ENCODE peak calls at places on chromosomes 5 and 9, in five cellular contexts. S, V, E, J and O are unnamed samples.

GRCh38 chr9:120532475-120532874 is 47.5 kb downstream of the CDK5RAP2 start:
- DNase-seq in J (no peak), V (no peak), S (no peak), E (peak; percentile 45), O (no peak)

GRCh38 chr9:131278421-131279111 is 2.3 kb upstream of the FAM78A start:
- DNase-seq in S (no peak), E (no peak), V (no peak), J (no peak), O (peak; percentile 44)

GRCh38 chr9:95477885-95478790 is 38.6 kb downstream of the PTCH1 start:
- DNase-seq in V (no peak), S (no peak), E (no peak), J (no peak), O (no peak)

GRCh38 chr5:15904894-15905805 is 274.4 kb downstream of the MARCHF11 start:
- DNase-seq in V (no peak), S (no peak), E (no peak), J (no peak), O (no peak)

GRCh38 chr9:136088481-136088938 is 6.6 kb downstream of the NACC2 start:
- DNase-seq in E (no peak), V (no peak), J (no peak), S (no peak), O (no peak)

GRCh38 chr9:78167356-78167755 is 68.5 kb upstream of the CEP78 start:
- DNase-seq in J (peak; percentile 7), E (no peak), V (no peak), S (no peak), O (no peak)

GRCh38 chr9:94014845-94015244 is 59.7 kb upstream of the BARX1 start:
- DNase-seq in S (no peak), J (no peak), E (no peak), V (no peak), O (no peak)

GRCh38 chr5:131649160-131649559 is 14.1 kb upstream of the RAPGEF6 start:
- DNase-seq in E (no peak), S (peak; percentile 58), V (no peak), J (no peak), O (no peak)

GRCh38 chr9:97638666-97639065 is 5.0 kb downstream of the NCBP1 start:
- DNase-seq in J (peak; percentile 37), S (no peak), V (no peak), E (no peak), O (no peak)

GRCh38 chr5:3277590-3278196 is 317.9 kb upstream of the IRX1 start:
- DNase-seq in S (no peak), J (peak; percentile 51), E (no peak), V (peak; percentile 23), O (no peak)

GRCh38 chr5:90555666-90556065 is 2.9 kb upstream of the ADGRV1 start:
- DNase-seq in J (no peak), V (no peak), E (no peak), S (no peak), O (no peak)

GRCh38 chr9:15509931-15510788 is 610 bp downstream of the PSIP1 start:
- DNase-seq in J (peak; percentile 76), E (no peak), S (no peak), V (no peak), O (peak; percentile 81)

GRCh38 chr5:95664204-95664786 is 17.7 kb downstream of the RFESD start:
- DNase-seq in S (peak; percentile 49), V (no peak), J (peak; percentile 40), E (peak; percentile 29), O (peak; percentile 63)

GRCh38 chr9:114303977-114304376 is 18.9 kb upstream of the ORM1 start:
- DNase-seq in E (no peak), S (no peak), J (no peak), V (no peak), O (no peak)

GRCh38 chr5:174204914-174205313 is 159.4 kb downstream of the NSG2 start:
- DNase-seq in E (no peak), S (no peak), V (peak; percentile 39), J (peak; percentile 93), O (no peak)

GRCh38 chr5:90981821-90982220 is 401.3 kb downstream of the ARRDC3 start:
- DNase-seq in E (no peak), V (no peak), J (no peak), S (no peak), O (no peak)

GRCh38 chr5:99605904-99606303 is 677.1 kb upstream of the CHD1 start:
- DNase-seq in V (no peak), J (no peak), E (no peak), S (no peak), O (no peak)

GRCh38 chr9:135606885-135607259 is 32.5 kb downstream of the GLT6D1 start:
- DNase-seq in E (no peak), S (no peak), V (no peak), J (no peak), O (no peak)

GRCh38 chr9:16680965-16681658 is 189.4 kb downstream of the BNC2 start:
- DNase-seq in J (no peak), S (peak; percentile 59), V (no peak), E (no peak), O (no peak)

GRCh38 chr5:147223951-147224791 is 10.7 kb upstream of the STK32A start:
- DNase-seq in J (peak; percentile 73), E (peak; percentile 36), V (no peak), S (peak; percentile 42), O (peak; percentile 70)

GRCh38 chr5:90558344-90559192 is at the start of gene ADGRV1:
- DNase-seq in J (peak; percentile 98), S (peak; percentile 1), E (peak; percentile 86), V (peak; percentile 97), O (peak; percentile 16)

GRCh38 chr9:33116855-33117254 is 40.4 kb upstream of the SMU1 start:
- DNase-seq in J (no peak), E (no peak), S (no peak), V (no peak), O (no peak)

GRCh38 chr5:181044662-181045305 is 4.7 kb downstream of the BTNL9 start:
- DNase-seq in V (no peak), E (no peak), S (no peak), J (no peak), O (peak; percentile 57)

GRCh38 chr9:8723195-8723594 is 923.6 kb upstream of the DMAC1 start:
- DNase-seq in E (no peak), V (no peak), J (no peak), S (no peak), O (no peak)

GRCh38 chr5:174310243-174310642 is 264.7 kb downstream of the NSG2 start:
- DNase-seq in E (no peak), V (no peak), J (no peak), S (no peak), O (no peak)

GRCh38 chr5:42719034-42719433 is 37.6 kb upstream of the CCDC152 start:
- DNase-seq in S (no peak), V (no peak), J (no peak), E (no peak), O (no peak)

GRCh38 chr9:132049323-132049882 is 30.3 kb downstream of the MED27 start:
- DNase-seq in J (no peak), S (no peak), V (no peak), E (no peak), O (no peak)

GRCh38 chr5:957730-958485 is 50.7 kb upstream of the NKD2 start:
- DNase-seq in J (no peak), E (no peak), S (peak; percentile 9), V (no peak), O (no peak)

GRCh38 chr5:59819806-59820205 is 73.7 kb downstream of the PDE4D start:
- DNase-seq in S (no peak), E (no peak), V (no peak), J (no peak), O (no peak)

GRCh38 chr9:36207016-36207415 is 16.3 kb downstream of the CLTA start:
- DNase-seq in V (no peak), S (peak; percentile 63), E (no peak), J (no peak), O (no peak)

GRCh38 chr5:50593681-50594080 is 72.8 kb upstream of the PARP8 start:
- DNase-seq in J (no peak), E (no peak), V (no peak), S (no peak), O (no peak)

GRCh38 chr5:81151546-81151945 is 81.6 kb upstream of the CKMT2 start:
- DNase-seq in J (no peak), E (no peak), V (no peak), S (peak; percentile 92), O (no peak)

GRCh38 chr9:6215562-6215961 is at the start of gene IL33:
- DNase-seq in V (no peak), J (no peak), S (no peak), E (no peak), O (no peak)
- H3K4me2 ChIP-seq in V (no peak within 1 kb of the TSS), J (no peak within 1 kb of the TSS), S (no peak within 1 kb of the TSS), E (no peak within 1 kb of the TSS), O (no peak within 1 kb of the TSS)

DNA sequence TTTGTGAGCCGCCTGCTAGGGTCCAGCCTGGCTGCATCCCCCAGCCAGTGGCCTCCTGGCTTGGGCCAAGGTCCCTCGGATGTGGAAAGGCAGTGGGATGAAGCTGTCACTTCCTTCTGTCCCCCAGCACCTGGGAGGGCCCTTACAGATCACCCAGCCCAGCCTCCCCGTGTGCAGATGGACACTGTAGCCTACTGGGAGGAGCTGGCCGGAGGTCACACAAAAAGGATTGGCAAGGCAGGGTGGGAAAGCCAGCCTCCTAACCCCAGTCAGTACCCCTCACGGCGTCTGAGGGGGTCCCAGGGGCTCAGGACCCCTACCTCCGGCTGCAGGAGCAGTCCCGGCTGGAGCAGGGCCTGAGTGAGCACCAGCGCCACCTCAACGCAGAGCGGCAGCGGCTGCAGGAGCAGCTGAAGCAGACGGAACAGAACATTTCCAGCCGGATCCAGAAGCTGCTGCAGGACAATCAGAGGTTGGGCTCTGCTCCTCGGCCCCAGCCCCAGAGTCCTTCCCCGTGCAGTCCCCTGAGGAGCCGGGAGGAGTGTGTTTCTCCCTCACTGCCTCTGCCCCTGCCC is 28.3 kb downstream of the LRSAM1 start:
- DNase-seq in S (no peak), E (no peak), V (no peak), J (no peak), O (no peak)
- H3K4me2 ChIP-seq in S (no peak overlapping the region), E (no peak overlapping the region), V (no peak overlapping the region), J (no peak overlapping the region), O (no peak overlapping the region)

DNA sequence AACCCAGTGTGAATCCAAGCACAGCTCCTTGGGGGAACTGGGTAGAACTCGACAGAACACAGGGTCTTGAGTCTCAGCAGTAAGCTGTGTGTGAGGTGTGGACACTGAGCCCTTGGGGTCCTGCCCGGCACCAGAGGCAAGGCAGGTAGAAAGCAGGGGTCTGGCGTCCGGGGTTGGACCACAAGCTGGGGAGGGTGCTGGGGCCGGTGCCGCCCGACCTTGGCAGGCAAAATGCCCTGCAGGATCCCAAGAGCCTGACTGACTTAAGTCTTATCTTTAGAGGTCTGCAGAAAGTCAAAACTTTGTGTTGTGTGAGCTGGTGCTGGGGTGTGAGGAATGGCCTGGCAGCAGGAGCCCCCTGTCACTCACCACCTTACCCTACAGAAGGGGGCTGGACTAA is 49.3 kb downstream of the HABP4 start:
- DNase-seq in E (no peak), S (no peak), V (no peak), J (no peak), O (no peak)
- H3K4me2 ChIP-seq in E (no peak overlapping the region), S (no peak overlapping the region), V (no peak overlapping the region), J (no peak overlapping the region), O (no peak overlapping the region)

DNA sequence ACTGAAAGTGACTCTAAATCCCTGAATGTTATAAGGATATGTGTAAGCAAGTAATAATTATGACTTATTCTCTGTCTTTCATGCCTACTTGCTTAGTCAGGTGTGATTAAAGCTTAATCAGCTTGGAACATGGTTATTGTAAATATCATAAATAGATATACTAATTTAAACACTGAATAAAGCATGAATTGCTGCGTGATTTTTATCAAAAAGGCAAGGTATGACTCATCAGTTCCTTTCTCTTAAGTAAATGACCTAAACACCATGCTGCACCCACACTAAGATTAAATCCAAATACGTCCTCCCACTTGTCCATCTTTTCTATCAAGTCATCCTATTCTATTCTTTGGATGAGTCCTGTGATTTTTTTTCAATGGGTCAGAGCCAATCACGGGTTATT is 124.6 kb upstream of the MTAP start:
- DNase-seq in J (no peak), S (peak; percentile 94), V (no peak), E (peak; percentile 99), O (no peak)
- H3K4me2 ChIP-seq in J (no peak overlapping the region), S (peak overlapping the region; percentile 97), V (no peak overlapping the region), E (peak overlapping the region; percentile 31), O (no peak overlapping the region)